ENCODE peak calls at places on chromosome 17, in five cellular contexts. One of them, this sample, is unnamed.

GRCh38 chr17:58365980-58366595 is 14.1 kb upstream of the SUPT4H1 start:
- DNase-seq in heart left ventricle: no peak
- DNase-seq in NB4: no peak
- DNase-seq in tibial nerve: no peak
- DNase-seq in lower leg skin: no peak
- DNase-seq in this sample: no peak

GRCh38 chr17:83100853-83101391 is 21.5 kb downstream of the METRNL start:
- DNase-seq in heart left ventricle: no peak
- DNase-seq in NB4: no peak
- DNase-seq in tibial nerve: no peak
- DNase-seq in lower leg skin: peak
- DNase-seq in this sample: no peak

GRCh38 chr17:41449008-41449407 is 8.2 kb upstream of the KRT38 start:
- DNase-seq in heart left ventricle: no peak
- DNase-seq in NB4: no peak
- DNase-seq in tibial nerve: no peak
- DNase-seq in lower leg skin: no peak
- DNase-seq in this sample: no peak

GRCh38 chr17:82957469-82957795 is 117.6 kb upstream of the ZNF750 start:
- DNase-seq in heart left ventricle: no peak
- DNase-seq in NB4: no peak
- DNase-seq in tibial nerve: no peak
- DNase-seq in lower leg skin: no peak
- DNase-seq in this sample: no peak

GRCh38 chr17:80474231-80474932 is 2.0 kb downstream of the NPTX1 start:
- DNase-seq in heart left ventricle: no peak
- DNase-seq in NB4: peak
- DNase-seq in tibial nerve: no peak
- DNase-seq in lower leg skin: no peak
- DNase-seq in this sample: no peak

GRCh38 chr17:4230142-4230541 is 33.6 kb downstream of the ANKFY1 start:
- DNase-seq in heart left ventricle: peak
- DNase-seq in NB4: no peak
- DNase-seq in tibial nerve: peak
- DNase-seq in lower leg skin: peak
- DNase-seq in this sample: no peak

GRCh38 chr17:58710948-58711552 is 18.6 kb downstream of the RAD51C start:
- DNase-seq in heart left ventricle: peak
- DNase-seq in NB4: peak
- DNase-seq in tibial nerve: no peak
- DNase-seq in lower leg skin: peak
- DNase-seq in this sample: no peak

GRCh38 chr17:39738568-39738901 is 797 bp downstream of the GRB7 start:
- DNase-seq in heart left ventricle: no peak
- DNase-seq in NB4: no peak
- DNase-seq in tibial nerve: no peak
- DNase-seq in lower leg skin: peak
- DNase-seq in this sample: no peak

GRCh38 chr17:5758651-5759050 is 174.3 kb upstream of the NLRP1 start:
- DNase-seq in heart left ventricle: no peak
- DNase-seq in NB4: peak
- DNase-seq in tibial nerve: no peak
- DNase-seq in lower leg skin: no peak
- DNase-seq in this sample: no peak

GRCh38 chr17:4588391-4588790 is 4.1 kb downstream of the SMTNL2 start:
- DNase-seq in heart left ventricle: peak
- DNase-seq in NB4: no peak
- DNase-seq in tibial nerve: no peak
- DNase-seq in lower leg skin: no peak
- DNase-seq in this sample: no peak

GRCh38 chr17:73165616-73166404 is 1.0 kb downstream of the SSTR2 start:
- DNase-seq in heart left ventricle: no peak
- DNase-seq in NB4: peak
- DNase-seq in tibial nerve: no peak
- DNase-seq in lower leg skin: no peak
- DNase-seq in this sample: no peak

GRCh38 chr17:59165933-59166342 is 10.4 kb downstream of the PRR11 start:
- DNase-seq in heart left ventricle: no peak
- DNase-seq in NB4: peak
- DNase-seq in tibial nerve: no peak
- DNase-seq in lower leg skin: peak
- DNase-seq in this sample: no peak

GRCh38 chr17:31132977-31133376 is 38.2 kb downstream of the NF1 start:
- DNase-seq in heart left ventricle: no peak
- DNase-seq in NB4: no peak
- DNase-seq in tibial nerve: no peak
- DNase-seq in lower leg skin: no peak
- DNase-seq in this sample: no peak

GRCh38 chr17:2580641-2581040 is 12.8 kb upstream of the PAFAH1B1 start:
- DNase-seq in heart left ventricle: no peak
- DNase-seq in NB4: no peak
- DNase-seq in tibial nerve: no peak
- DNase-seq in lower leg skin: no peak
- DNase-seq in this sample: no peak

GRCh38 chr17:78715876-78716275 is 66.2 kb downstream of the CYTH1 start:
- DNase-seq in heart left ventricle: no peak
- DNase-seq in NB4: no peak
- DNase-seq in tibial nerve: no peak
- DNase-seq in lower leg skin: no peak
- DNase-seq in this sample: no peak
- H3K4me3 ChIP-seq in heart left ventricle: no peak
- H3K4me3 ChIP-seq in NB4: no peak
- H3K4me3 ChIP-seq in tibial nerve: no peak
- H3K4me3 ChIP-seq in lower leg skin: no peak
- H3K4me3 ChIP-seq in this sample: no peak

GRCh38 chr17:7063518-7064094 is 16.4 kb downstream of the CLEC10A start:
- DNase-seq in heart left ventricle: no peak
- DNase-seq in NB4: no peak
- DNase-seq in tibial nerve: no peak
- DNase-seq in lower leg skin: no peak
- DNase-seq in this sample: no peak

GRCh38 chr17:7060165-7060890 is 16.4 kb upstream of the SLC16A11 start:
- DNase-seq in heart left ventricle: no peak
- DNase-seq in NB4: peak
- DNase-seq in tibial nerve: no peak
- DNase-seq in lower leg skin: no peak
- DNase-seq in this sample: no peak

GRCh38 chr17:7064248-7064647 is 15.8 kb downstream of the CLEC10A start:
- DNase-seq in heart left ventricle: no peak
- DNase-seq in NB4: no peak
- DNase-seq in tibial nerve: no peak
- DNase-seq in lower leg skin: no peak
- DNase-seq in this sample: no peak

GRCh38 chr17:7056386-7056785 is 12.5 kb upstream of the SLC16A11 start:
- DNase-seq in heart left ventricle: no peak
- DNase-seq in NB4: no peak
- DNase-seq in tibial nerve: no peak
- DNase-seq in lower leg skin: no peak
- DNase-seq in this sample: no peak

DNA sequence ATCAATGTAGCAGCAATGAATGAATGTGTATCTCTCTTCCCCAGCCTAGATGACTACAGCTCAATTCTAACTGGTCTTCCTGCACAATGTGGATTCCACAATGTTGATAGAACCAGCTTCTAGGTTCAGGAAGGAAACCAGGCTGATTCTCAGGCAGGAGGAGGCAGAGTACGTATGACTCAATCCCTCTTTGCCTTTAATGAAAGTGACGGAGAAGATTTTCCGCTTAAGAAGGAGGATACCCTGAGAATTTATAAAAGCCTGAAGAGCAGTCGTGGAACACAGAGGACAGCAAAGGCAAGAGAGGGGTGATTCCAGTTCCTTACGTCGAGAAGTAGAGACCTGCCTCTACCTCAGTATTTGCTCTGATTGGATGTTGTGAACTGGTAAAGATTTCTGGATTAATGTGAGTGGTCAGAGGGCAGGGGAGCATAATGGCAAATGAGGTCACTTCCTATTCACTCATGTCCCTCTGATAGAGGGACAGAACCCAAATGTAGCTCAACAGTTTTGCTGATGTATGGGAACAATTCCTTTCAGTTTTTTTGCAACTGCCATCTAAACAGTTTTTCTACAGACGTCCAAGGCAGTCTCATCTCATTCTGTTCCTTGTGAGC is 15.0 kb upstream of the SLC16A11 start:
- DNase-seq in heart left ventricle: no peak
- DNase-seq in NB4: no peak
- DNase-seq in tibial nerve: no peak
- DNase-seq in lower leg skin: no peak
- DNase-seq in this sample: no peak
- TF ChIP-seq POLR2A in heart left ventricle: no peak
- TF ChIP-seq POLR2A in NB4: no peak
- TF ChIP-seq POLR2A in tibial nerve: no peak
- TF ChIP-seq POLR2A in lower leg skin: no peak
- TF ChIP-seq POLR2A in this sample: no peak

DNA sequence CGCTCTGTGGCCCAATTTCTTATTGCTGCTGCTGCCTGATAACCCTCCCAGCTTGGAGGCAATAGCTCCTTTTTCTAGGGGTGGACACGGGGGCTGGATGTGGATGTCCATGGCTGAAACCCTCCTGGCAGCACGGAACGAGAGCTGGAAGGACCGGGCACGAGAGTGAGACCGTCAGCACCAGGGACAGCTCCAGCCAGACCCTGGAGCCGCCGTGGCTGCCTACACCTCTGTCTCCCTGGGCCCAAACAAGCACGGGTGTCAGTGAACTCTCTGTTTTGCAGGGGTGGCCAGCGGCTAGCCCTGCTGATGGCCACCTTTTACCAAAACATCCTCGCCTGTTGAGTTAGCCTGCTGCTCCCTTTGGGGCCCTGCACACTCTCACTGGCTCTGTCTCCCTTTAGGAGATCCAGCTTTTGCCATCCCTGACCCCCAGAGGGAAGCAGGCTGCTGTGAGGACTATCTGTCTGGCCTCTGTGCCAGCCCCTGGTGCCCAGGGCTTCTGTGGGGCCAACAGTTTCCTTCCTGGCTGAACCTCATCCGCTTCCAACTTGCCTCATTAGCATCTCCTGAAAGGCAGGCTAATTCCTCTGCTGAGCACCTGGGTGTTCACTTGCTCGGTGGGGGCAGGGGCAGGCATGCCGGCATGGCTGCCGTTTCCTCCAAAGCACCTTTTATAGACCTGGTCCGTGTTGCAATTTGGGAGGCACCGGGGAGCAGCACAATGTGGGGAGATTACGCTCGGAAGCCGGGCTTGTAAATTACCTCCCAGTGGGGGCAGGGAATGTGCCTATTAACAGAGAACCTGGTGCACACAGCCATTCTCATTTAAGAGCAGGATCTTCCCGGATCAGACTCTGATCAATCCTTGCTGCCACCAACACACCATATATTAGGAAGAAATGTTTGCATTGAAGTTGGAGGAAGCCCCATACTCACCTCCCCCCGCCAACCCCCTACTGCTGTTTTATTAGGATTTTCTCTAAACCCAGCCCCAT is 118.2 kb downstream of the ENGASE start:
- DNase-seq in heart left ventricle: no peak
- DNase-seq in NB4: peak
- DNase-seq in tibial nerve: no peak
- DNase-seq in lower leg skin: no peak
- DNase-seq in this sample: no peak
- H3K4me3 ChIP-seq in heart left ventricle: no peak
- H3K4me3 ChIP-seq in NB4: no peak
- H3K4me3 ChIP-seq in tibial nerve: no peak
- H3K4me3 ChIP-seq in lower leg skin: no peak
- H3K4me3 ChIP-seq in this sample: no peak

GRCh38 chr17:44222112-44222869 is 2.8 kb upstream of the UBTF start:
- DNase-seq in heart left ventricle: peak
- DNase-seq in NB4: peak
- DNase-seq in tibial nerve: peak
- DNase-seq in lower leg skin: peak
- DNase-seq in this sample: peak

GRCh38 chr17:44221862-44222111 is 2.3 kb upstream of the UBTF start:
- DNase-seq in heart left ventricle: no peak
- DNase-seq in NB4: no peak
- DNase-seq in tibial nerve: no peak
- DNase-seq in lower leg skin: no peak
- DNase-seq in this sample: no peak

GRCh38 chr17:44219636-44220210 is at the start of gene UBTF:
- DNase-seq in heart left ventricle: peak
- DNase-seq in NB4: peak
- DNase-seq in tibial nerve: no peak
- DNase-seq in lower leg skin: no peak
- DNase-seq in this sample: no peak

GRCh38 chr17:44220211-44221071 is 966 bp upstream of the UBTF start:
- DNase-seq in heart left ventricle: peak
- DNase-seq in NB4: peak
- DNase-seq in tibial nerve: no peak
- DNase-seq in lower leg skin: no peak
- DNase-seq in this sample: no peak

GRCh38 chr17:44221072-44221861 is 1.8 kb upstream of the UBTF start:
- DNase-seq in heart left ventricle: peak
- DNase-seq in NB4: peak
- DNase-seq in tibial nerve: peak
- DNase-seq in lower leg skin: peak
- DNase-seq in this sample: peak
- TF ChIP-seq POLR2A in heart left ventricle: no peak
- TF ChIP-seq POLR2A in NB4: peak
- TF ChIP-seq POLR2A in tibial nerve: no peak
- TF ChIP-seq POLR2A in lower leg skin: no peak
- TF ChIP-seq POLR2A in this sample: no peak

GRCh38 chr17:50359005-50359699 is 13.2 kb downstream of the XYLT2 start:
- DNase-seq in heart left ventricle: no peak
- DNase-seq in NB4: no peak
- DNase-seq in tibial nerve: no peak
- DNase-seq in lower leg skin: no peak
- DNase-seq in this sample: peak

GRCh38 chr17:50362661-50363060 is 10.3 kb downstream of the MRPL27 start:
- DNase-seq in heart left ventricle: no peak
- DNase-seq in NB4: no peak
- DNase-seq in tibial nerve: no peak
- DNase-seq in lower leg skin: no peak
- DNase-seq in this sample: no peak

GRCh38 chr17:50359998-50360461 is 13.0 kb downstream of the MRPL27 start:
- DNase-seq in heart left ventricle: no peak
- DNase-seq in NB4: no peak
- DNase-seq in tibial nerve: no peak
- DNase-seq in lower leg skin: no peak
- DNase-seq in this sample: peak

GRCh38 chr17:50361561-50362480 is 11.2 kb downstream of the MRPL27 start:
- DNase-seq in heart left ventricle: peak
- DNase-seq in NB4: peak
- DNase-seq in tibial nerve: no peak
- DNase-seq in lower leg skin: no peak
- DNase-seq in this sample: no peak

DNA sequence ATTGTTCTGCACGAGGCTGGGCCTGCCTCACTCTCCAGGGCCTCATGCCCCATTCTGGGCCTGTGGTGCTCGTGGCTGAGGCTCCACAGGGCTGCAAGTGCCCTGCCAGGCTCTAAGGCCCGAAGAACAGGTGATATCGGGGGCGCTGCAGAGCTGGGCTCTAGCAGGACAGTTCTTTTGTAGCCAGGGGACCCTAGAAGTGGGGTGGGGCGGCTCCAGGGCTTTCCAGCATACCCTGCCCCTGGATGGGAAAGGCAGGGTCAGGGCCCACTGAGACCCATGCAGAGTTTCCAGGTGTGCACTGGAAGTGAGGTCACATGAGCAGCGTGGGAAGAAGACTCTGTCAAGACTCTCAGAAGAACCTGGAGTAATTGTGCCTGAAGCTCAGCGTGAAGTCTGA is 12.3 kb downstream of the MRPL27 start:
- DNase-seq in heart left ventricle: no peak
- DNase-seq in NB4: no peak
- DNase-seq in tibial nerve: no peak
- DNase-seq in lower leg skin: no peak
- DNase-seq in this sample: peak
- H3K4me3 ChIP-seq in heart left ventricle: no peak
- H3K4me3 ChIP-seq in NB4: no peak
- H3K4me3 ChIP-seq in tibial nerve: no peak
- H3K4me3 ChIP-seq in lower leg skin: no peak
- H3K4me3 ChIP-seq in this sample: no peak

GRCh38 chr17:76529224-76529642 is 8.3 kb downstream of the CYGB start:
- DNase-seq in heart left ventricle: peak
- DNase-seq in NB4: peak
- DNase-seq in tibial nerve: peak
- DNase-seq in lower leg skin: peak
- DNase-seq in this sample: peak
- TF ChIP-seq POLR2A in heart left ventricle: no peak
- TF ChIP-seq POLR2A in NB4: no peak
- TF ChIP-seq POLR2A in tibial nerve: no peak
- TF ChIP-seq POLR2A in lower leg skin: no peak
- TF ChIP-seq POLR2A in this sample: no peak

This sample was measured in suprapubic skin.